ENCODE peak calls at places on chromosome 3, in seven cellular contexts. W, U, T, F, O, V and Q are unnamed samples.

GRCh38 chr3:108092556-108092955 is 1.7 kb upstream of the CD47 start:
- DNase-seq in O (peak), F (no peak), V (no peak), T (no peak), W (no peak), U (no peak), Q (no peak)

GRCh38 chr3:59775106-59775505 is 725.3 kb upstream of the CFAP20DC start:
- DNase-seq in T (no peak), U (no peak), V (peak), F (no peak), W (no peak), O (no peak), Q (no peak)

GRCh38 chr3:147305533-147306241 is 100.7 kb downstream of the ZIC4 start:
- DNase-seq in U (no peak), O (no peak), T (no peak), V (no peak), F (no peak), W (no peak), Q (no peak)

GRCh38 chr3:50316657-50317242 is 5.8 kb downstream of the HYAL2 start:
- DNase-seq in O (peak), V (no peak), W (peak), U (peak), F (no peak), T (no peak), Q (peak)

GRCh38 chr3:68876112-68876713 is 56.1 kb downstream of the TAFA4 start:
- DNase-seq in W (peak), V (peak), F (peak), O (peak), T (peak), U (no peak), Q (no peak)

GRCh38 chr3:177528306-177529070 is 331.2 kb upstream of the TBL1XR1 start:
- DNase-seq in O (no peak), U (no peak), V (no peak), F (no peak), T (no peak), W (no peak), Q (no peak)

GRCh38 chr3:40754966-40755365 is 230.2 kb downstream of the ZNF621 start:
- DNase-seq in T (no peak), F (no peak), V (no peak), W (no peak), U (no peak), O (no peak), Q (no peak)

GRCh38 chr3:196431193-196432136 is 762 bp downstream of the UBXN7 start:
- DNase-seq in V (peak), T (peak), O (peak), U (no peak), W (no peak), F (no peak), Q (peak)

GRCh38 chr3:44682182-44682896 is 30.1 kb upstream of the ZNF502 start:
- DNase-seq in U (no peak), T (no peak), F (no peak), W (no peak), O (no peak), V (no peak), Q (no peak)

GRCh38 chr3:183518446-183519185 is 36.9 kb downstream of the KLHL6 start:
- DNase-seq in V (no peak), F (no peak), W (no peak), O (no peak), U (no peak), T (no peak), Q (no peak)

GRCh38 chr3:127849368-127849767 is 27.1 kb upstream of the MGLL start:
- DNase-seq in W (no peak), F (peak), V (no peak), T (no peak), O (no peak), U (no peak), Q (no peak)

GRCh38 chr3:149273096-149273751 is 51.6 kb upstream of the CP start:
- DNase-seq in F (peak), T (peak), O (peak), V (peak), U (no peak), W (no peak), Q (no peak)

GRCh38 chr3:52056521-52056967 is at the start of gene DUSP7:
- DNase-seq in T (peak), V (peak), U (peak), O (peak), W (peak), F (peak), Q (peak)

GRCh38 chr3:189566550-189566949 is 64.6 kb upstream of the TP63 start:
- DNase-seq in T (no peak), U (no peak), W (no peak), V (no peak), O (no peak), F (no peak), Q (no peak)

GRCh38 chr3:97815149-97815917 is 6.5 kb upstream of the CRYBG3 start:
- DNase-seq in U (no peak), F (no peak), O (peak), V (no peak), W (peak), T (no peak), Q (no peak)

GRCh38 chr3:194585880-194586281 is 47.3 kb downstream of the TMEM44 start:
- DNase-seq in O (no peak), T (no peak), W (no peak), F (no peak), V (no peak), U (no peak), Q (no peak)

GRCh38 chr3:40827942-40828688 is 303.4 kb downstream of the ZNF621 start:
- DNase-seq in O (no peak), U (no peak), W (no peak), V (peak), T (no peak), F (no peak), Q (no peak)

GRCh38 chr3:174776123-174776522 is 83.0 kb upstream of the NAALADL2 start:
- DNase-seq in T (no peak), F (no peak), W (no peak), V (no peak), O (no peak), U (no peak), Q (no peak)

GRCh38 chr3:632571-633170 is 436.1 kb downstream of the CHL1 start:
- DNase-seq in O (peak), V (peak), T (peak), U (no peak), F (peak), W (no peak), Q (no peak)

GRCh38 chr3:160448845-160449659 is 534 bp downstream of the TRIM59 start:
- DNase-seq in U (peak), O (peak), T (no peak), F (peak), V (peak), W (no peak), Q (no peak)

GRCh38 chr3:45414823-45415222 is 26.4 kb downstream of the LARS2 start:
- DNase-seq in U (no peak), F (no peak), T (no peak), V (no peak), W (no peak), O (no peak), Q (peak)

GRCh38 chr3:156050918-156051317 is 69.5 kb upstream of the KCNAB1 start:
- DNase-seq in O (no peak), V (no peak), F (no peak), U (no peak), W (no peak), T (no peak), Q (no peak)

GRCh38 chr3:118884748-118885206 is 149.9 kb downstream of the IGSF11 start:
- DNase-seq in T (peak), V (peak), U (peak), O (peak), W (peak), F (peak), Q (peak)

GRCh38 chr3:197522881-197523342 is 32.9 kb downstream of the BDH1 start:
- DNase-seq in O (no peak), W (no peak), T (no peak), F (no peak), V (no peak), U (no peak), Q (no peak)

GRCh38 chr3:126052196-126053058 is 31.5 kb downstream of the SLC41A3 start:
- DNase-seq in F (no peak), U (no peak), W (no peak), V (no peak), O (no peak), T (no peak), Q (no peak)